ENCODE peak calls at places on chromosomes 5 and 9, in nine cellular contexts. T is MM.1S, V is SJSA1, K is choroid plexus epithelial cell, S is AG09309, B is aorta, M is fibroblast of villous mesenchyme, L is Panc1, N is heart right ventricle. G is an unnamed sample.

GRCh38 chr5:43638107-43638506 is 35.1 kb downstream of the NNT start:
- DNase-seq in B (no peak), T (no peak), K (no peak), S (no peak), L (no peak), M (no peak), N (no peak), V (no peak), G (no peak)

GRCh38 chr9:100294341-100294740 is 58.4 kb downstream of the TEX10 start:
- DNase-seq in L (no peak), T (no peak), S (no peak), V (no peak), N (no peak), M (no peak), K (peak; percentile 16), B (no peak), G (no peak)

GRCh38 chr9:93567271-93567959 is 9.0 kb upstream of the PHF2 start:
- DNase-seq in V (no peak), M (no peak), B (no peak), N (no peak), K (no peak), S (no peak), T (no peak), L (no peak), G (no peak)

GRCh38 chr5:133947431-133947841 is 21.0 kb downstream of the C5orf15 start:
- DNase-seq in B (no peak), N (no peak), M (no peak), L (no peak), S (no peak), V (no peak), K (peak; percentile 42), T (no peak), G (no peak)

GRCh38 chr5:51385214-51385613 is 2.0 kb downstream of the ISL1 start:
- DNase-seq in M (no peak), N (no peak), S (no peak), B (no peak), T (no peak), L (no peak), K (no peak), V (no peak), G (no peak)

GRCh38 chr5:29150840-29151239 is 2042.6 kb upstream of the CDH6 start:
- DNase-seq in T (no peak), B (no peak), N (no peak), V (no peak), K (no peak), L (no peak), S (no peak), M (no peak), G (no peak)

GRCh38 chr5:33649801-33650482 is 209.2 kb downstream of the TARS1 start:
- DNase-seq in L (no peak), S (peak; percentile 65), K (peak; percentile 85), M (peak; percentile 51), B (no peak), T (no peak), N (no peak), V (no peak), G (peak; percentile 66)

GRCh38 chr5:134524219-134524825 is 1.1 kb upstream of the JADE2 start:
- DNase-seq in V (peak; percentile 86), N (peak; percentile 88), T (peak; percentile 70), S (no peak), M (peak; percentile 87), K (peak; percentile 82), B (peak; percentile 93), L (no peak), G (no peak)

GRCh38 chr5:9605041-9605440 is 25.1 kb downstream of the TAS2R1 start:
- DNase-seq in T (no peak), K (no peak), M (no peak), L (no peak), S (no peak), B (no peak), N (no peak), V (no peak), G (no peak)

GRCh38 chr5:72209515-72210115 is 102.3 kb downstream of the MAP1B start:
- DNase-seq in N (no peak), M (peak; percentile 78), B (no peak), V (no peak), L (no peak), T (no peak), S (no peak), K (no peak), G (no peak)

GRCh38 chr9:97958812-97959511 is 21.0 kb upstream of the HEMGN start:
- DNase-seq in M (peak; percentile 89), N (no peak), V (peak; percentile 50), S (peak; percentile 25), B (no peak), L (no peak), K (peak; percentile 58), T (no peak), G (peak; percentile 45)

GRCh38 chr5:112848116-112848811 is 12.8 kb upstream of the SRP19 start:
- DNase-seq in V (no peak), T (peak; percentile 81), K (peak; percentile 91), M (peak; percentile 80), B (no peak), N (no peak), S (peak; percentile 27), L (peak; percentile 64), G (peak; percentile 51)

GRCh38 chr9:116300360-116300759 is 146.8 kb downstream of the PAPPA start:
- DNase-seq in V (no peak), N (no peak), S (no peak), K (no peak), L (no peak), M (no peak), T (no peak), B (no peak), G (no peak)

GRCh38 chr5:31291323-31291854 is 97.9 kb downstream of the CDH6 start:
- DNase-seq in B (no peak), N (no peak), M (no peak), S (no peak), T (no peak), L (no peak), V (no peak), K (no peak), G (no peak)

GRCh38 chr5:73909474-73909873 is 283.5 kb downstream of the ARHGEF28 start:
- DNase-seq in M (no peak), B (no peak), N (no peak), S (no peak), V (no peak), T (no peak), L (no peak), K (no peak), G (no peak)

GRCh38 chr9:104882574-104882973 is 45.4 kb downstream of the ABCA1 start:
- DNase-seq in L (no peak), B (no peak), S (no peak), V (no peak), K (no peak), N (no peak), M (no peak), T (no peak), G (no peak)

GRCh38 chr9:91536211-91536691 is 112.6 kb upstream of the NFIL3 start:
- DNase-seq in V (peak; percentile 52), T (no peak), L (peak; percentile 83), B (no peak), K (peak; percentile 66), M (peak; percentile 71), N (no peak), S (no peak), G (peak; percentile 80)

DNA sequence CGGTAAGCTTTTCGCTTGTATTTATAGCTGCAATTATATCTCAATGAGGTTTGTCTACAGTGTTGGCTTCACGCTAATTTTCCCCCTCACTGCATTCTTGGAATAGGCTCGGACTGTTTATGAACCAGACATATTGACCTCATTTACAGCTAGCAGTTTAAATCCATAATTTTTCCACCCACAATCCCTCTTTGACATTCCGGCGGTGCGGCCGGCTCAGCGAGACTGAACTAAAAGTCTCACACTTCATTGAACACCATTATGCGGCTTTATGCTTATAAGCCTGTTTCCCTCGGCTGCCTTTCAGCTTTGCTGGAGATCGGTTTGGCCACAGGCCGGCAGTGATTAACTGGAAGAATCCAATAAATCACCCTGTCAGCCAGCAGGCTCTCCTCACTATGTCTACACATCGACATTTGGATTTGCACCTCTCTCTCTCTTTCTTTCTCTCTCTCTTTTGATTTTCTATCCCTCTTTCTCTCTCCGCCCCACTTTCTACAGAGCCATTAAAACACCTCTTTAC is 315.0 kb upstream of the TLE4 start:
- DNase-seq in M (peak; percentile 43), S (peak; percentile 67), V (no peak), T (no peak), L (no peak), K (peak; percentile 23), B (no peak), N (no peak), G (peak; percentile 54)
- H3K4me3 ChIP-seq in M (peak overlapping the region; percentile 17), S (peak overlapping the region; percentile 26), V (no peak overlapping the region), T (no peak overlapping the region), L (no peak overlapping the region), K (no peak overlapping the region), B (no peak overlapping the region), N (peak overlapping the region; percentile 22), G (peak overlapping the region; percentile 9)

GRCh38 chr9:129037767-129038098 is 1.3 kb downstream of the MIGA2 start:
- DNase-seq in T (no peak), K (no peak), B (no peak), S (no peak), V (no peak), N (no peak), L (no peak), M (no peak), G (no peak)
- H3K4me3 ChIP-seq in T (peak overlapping the region; percentile 98), K (peak overlapping the region; percentile 98), B (no peak overlapping the region), S (peak overlapping the region; percentile 98), V (peak overlapping the region; percentile 83), N (peak overlapping the region; percentile 94), L (peak overlapping the region; percentile 63), M (peak overlapping the region; percentile 99), G (peak overlapping the region; percentile 97)

DNA sequence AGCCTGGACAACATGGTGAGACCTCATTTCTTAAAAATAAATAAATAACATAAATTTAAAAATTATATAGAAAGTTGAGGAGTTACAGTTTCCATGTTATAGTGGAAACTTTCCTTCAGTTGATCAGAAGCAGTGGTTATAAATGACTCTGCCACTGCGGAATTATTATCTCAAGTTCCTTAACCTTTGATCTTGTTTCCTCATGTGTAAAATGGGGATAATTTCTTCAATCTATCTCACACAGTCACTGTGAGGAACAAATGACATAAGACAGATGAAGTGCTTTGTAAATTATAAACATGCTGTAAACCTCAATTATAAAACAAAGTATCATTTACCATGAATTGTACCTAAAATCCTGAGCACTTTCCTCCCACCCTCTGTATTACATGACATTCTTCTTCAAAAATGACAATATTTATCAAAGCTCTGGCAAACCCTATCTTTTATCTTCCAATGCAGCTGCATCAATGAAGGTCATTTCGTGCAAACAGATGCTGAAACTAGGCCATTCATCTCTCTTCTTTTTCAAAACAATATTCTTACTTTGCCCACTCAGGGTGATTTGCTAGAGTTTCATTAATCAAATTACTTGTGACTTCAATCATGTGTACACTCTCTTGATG is 46.8 kb downstream of the TMEM245 start:
- DNase-seq in V (no peak), L (no peak), N (no peak), K (no peak), T (no peak), S (no peak), B (no peak), M (peak; percentile 40), G (no peak)
- H3K4me3 ChIP-seq in V (no peak overlapping the region), L (no peak overlapping the region), N (no peak overlapping the region), K (no peak overlapping the region), T (no peak overlapping the region), S (no peak overlapping the region), B (no peak overlapping the region), M (no peak overlapping the region), G (no peak overlapping the region)

DNA sequence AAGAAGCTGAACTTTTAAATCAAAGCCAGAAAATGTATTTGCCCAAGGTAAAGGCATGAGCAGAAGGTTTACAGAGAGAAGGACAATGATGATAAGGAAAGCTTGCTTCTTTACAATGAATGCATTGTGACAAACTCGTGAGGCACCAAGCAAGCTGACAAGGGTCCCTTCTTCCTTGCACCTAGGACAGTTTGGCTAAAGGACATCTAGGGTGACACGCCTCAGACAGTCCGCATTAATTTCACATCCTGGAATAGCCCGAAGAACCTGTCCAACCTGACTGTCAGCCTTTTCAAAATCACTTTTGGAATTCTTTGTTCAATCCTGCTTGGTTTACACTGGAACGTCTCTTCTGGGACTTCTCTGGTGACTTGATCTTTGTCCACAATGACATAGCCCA is 146.4 kb upstream of the MAP3K1 start:
- DNase-seq in T (no peak), S (no peak), B (no peak), K (no peak), V (no peak), L (no peak), M (no peak), N (no peak), G (no peak)
- H3K4me3 ChIP-seq in T (peak overlapping the region; percentile 9), S (no peak overlapping the region), B (no peak overlapping the region), K (no peak overlapping the region), V (no peak overlapping the region), L (no peak overlapping the region), M (no peak overlapping the region), N (no peak overlapping the region), G (no peak overlapping the region)